ENCODE peak calls at places on chromosomes 2 and 18, in five cellular contexts. G is coronary artery, Z is RWPE1, Y is PC-9, H is ovary. I is an unnamed sample.

GRCh38 chr2:33366473-33366872 is 110.0 kb upstream of the RASGRP3 start:
- DNase-seq in Z (no peak), Y (no peak), G (no peak), H (no peak), I (peak)

GRCh38 chr18:9688036-9688741 is 19.9 kb upstream of the RAB31 start:
- DNase-seq in Y (no peak), Z (peak), G (no peak), H (no peak), I (no peak)

GRCh38 chr18:50465211-50466153 is 90.6 kb downstream of the SKA1 start:
- DNase-seq in H (no peak), Z (no peak), G (no peak), Y (no peak), I (no peak)

GRCh38 chr2:123359636-123360035 is 665.5 kb upstream of the CNTNAP5 start:
- DNase-seq in G (no peak), H (no peak), Z (peak), Y (no peak), I (no peak)

GRCh38 chr2:176653856-176654443 is 384.7 kb downstream of the MTX2 start:
- DNase-seq in Z (peak), H (peak), Y (no peak), G (no peak), I (peak)

GRCh38 chr2:424306-425172 is 136.6 kb upstream of the ALKAL2 start:
- DNase-seq in Y (peak), G (no peak), Z (peak), H (no peak), I (no peak)

GRCh38 chr2:231672617-231673347 is 35.5 kb upstream of the PTMA start:
- DNase-seq in Y (peak), G (peak), Z (no peak), H (peak), I (peak)

GRCh38 chr2:11829947-11830707 is 83.7 kb downstream of the LPIN1 start:
- DNase-seq in H (peak), Y (peak), Z (peak), G (peak), I (peak)

GRCh38 chr2:9897331-9897737 is 54.1 kb downstream of the TAF1B start:
- DNase-seq in Y (peak), H (peak), G (no peak), Z (peak), I (peak)

GRCh38 chr2:1437537-1437936 is 24.3 kb downstream of the TPO start:
- DNase-seq in Z (no peak), G (no peak), H (no peak), Y (no peak), I (no peak)

GRCh38 chr2:124961132-124961531 is 936.0 kb downstream of the CNTNAP5 start:
- DNase-seq in Y (no peak), G (no peak), Z (no peak), H (no peak), I (no peak)

GRCh38 chr2:103401621-103402020 is 639.8 kb downstream of the TMEM182 start:
- DNase-seq in H (no peak), G (no peak), Z (peak), Y (no peak), I (no peak)

GRCh38 chr2:223901854-223902253 is 43.3 kb downstream of the WDFY1 start:
- DNase-seq in G (no peak), Z (no peak), H (no peak), Y (peak), I (no peak)

GRCh38 chr2:209331291-209331844 is 92.5 kb upstream of the MAP2 start:
- DNase-seq in Z (peak), H (no peak), Y (no peak), G (no peak), I (no peak)

DNA sequence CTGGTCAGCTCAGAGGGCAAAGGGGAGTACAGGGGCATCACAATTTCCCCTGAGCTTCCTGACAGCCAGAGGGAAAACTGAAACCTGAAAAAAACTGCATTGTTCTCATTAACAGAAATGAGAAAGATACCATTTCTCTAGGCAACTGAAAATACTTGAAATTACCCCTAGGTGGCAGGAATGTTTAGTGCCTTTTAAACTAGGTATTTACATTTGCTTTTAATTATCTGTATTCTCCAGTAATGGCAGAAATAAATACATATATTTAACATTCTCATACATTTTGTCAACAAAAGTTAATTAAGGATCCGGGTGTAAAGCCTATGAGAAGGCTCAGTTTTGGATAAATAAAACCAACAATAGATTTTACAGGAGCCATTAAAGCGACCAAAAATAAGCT is 34.5 kb downstream of the RPL31 start:
- DNase-seq in Z (peak), G (no peak), Y (no peak), H (no peak), I (no peak)
- TF ChIP-seq CTCF in Z (peak), G (peak), Y (peak), H (peak), I (peak)

GRCh38 chr18:12315911-12316310 is 7.9 kb downstream of the TUBB6 start:
- DNase-seq in H (no peak), G (peak), Y (no peak), Z (no peak), I (peak)
- H3K27ac ChIP-seq in H (no peak), G (peak), Y (no peak), Z (peak), I (peak)

GRCh38 chr18:79749251-79750191 is 48.2 kb upstream of the KCNG2 start:
- DNase-seq in Z (no peak), G (no peak), Y (no peak), H (no peak), I (no peak)

GRCh38 chr18:79744625-79745024 is 53.1 kb upstream of the KCNG2 start:
- DNase-seq in Y (no peak), Z (no peak), H (no peak), G (no peak), I (no peak)

GRCh38 chr18:79746730-79747129 is 51.0 kb upstream of the KCNG2 start:
- DNase-seq in Z (no peak), G (no peak), H (no peak), Y (no peak), I (no peak)

GRCh38 chr18:79748321-79749157 is 49.2 kb upstream of the KCNG2 start:
- DNase-seq in H (no peak), G (no peak), Y (no peak), Z (no peak), I (no peak)

DNA sequence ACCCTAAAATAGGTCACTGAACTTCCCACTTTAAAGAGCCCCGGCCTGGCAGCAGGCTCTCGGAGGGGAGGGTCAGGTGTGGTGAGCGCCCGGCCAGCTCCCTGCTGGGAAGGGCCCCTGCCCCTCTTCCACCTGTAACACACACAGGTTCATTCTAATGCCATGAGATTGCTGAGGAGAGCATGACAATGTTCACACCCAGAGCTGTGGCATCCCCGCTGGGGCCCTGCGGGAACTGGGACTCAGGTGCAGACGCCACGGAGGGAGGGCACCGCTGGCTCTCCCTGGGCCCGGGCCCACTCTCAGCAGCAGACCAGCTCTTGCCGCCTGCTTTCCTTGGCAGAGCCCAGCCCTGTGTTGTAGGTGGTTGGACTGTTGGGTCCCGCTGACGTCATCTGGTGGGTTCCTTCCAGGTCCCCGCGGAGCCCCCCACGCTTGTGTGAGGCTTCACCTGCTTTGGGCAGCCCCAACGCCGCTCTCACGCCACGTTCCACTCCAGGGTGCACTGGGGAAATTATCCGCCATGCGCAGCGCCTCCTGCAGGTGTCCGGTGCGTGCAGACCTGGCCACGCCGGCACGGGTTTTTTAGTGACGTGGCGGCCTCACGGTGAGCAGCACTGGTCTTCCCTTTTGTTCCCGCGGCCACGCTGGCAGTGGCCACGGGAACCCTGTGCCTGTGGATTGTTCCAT is 50.4 kb upstream of the KCNG2 start:
- DNase-seq in H (no peak), Y (no peak), G (no peak), Z (no peak), I (no peak)
- TF ChIP-seq CTCF in H (no peak), Y (no peak), G (no peak), Z (no peak), I (no peak)

DNA sequence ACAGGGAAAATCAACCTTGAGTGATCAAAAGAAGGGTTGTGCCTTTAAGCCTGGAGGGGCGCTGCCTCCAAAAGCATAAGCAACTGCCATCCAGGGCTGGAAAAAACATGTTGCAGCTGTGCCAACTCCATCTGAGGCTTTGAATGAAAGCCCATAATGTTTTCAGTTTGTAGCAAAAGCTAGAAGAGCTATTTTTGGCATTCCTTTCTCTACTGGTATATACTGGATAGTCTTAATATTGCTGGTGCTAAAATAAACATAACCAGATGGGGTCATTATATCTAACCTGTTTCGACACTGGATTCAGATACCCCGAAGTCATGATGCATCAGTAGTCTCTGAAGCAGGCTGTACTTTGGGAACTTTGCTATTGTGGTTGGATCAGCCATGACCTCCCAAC is 25.1 kb downstream of the ANXA4 start:
- DNase-seq in Z (no peak), G (no peak), Y (no peak), H (peak), I (no peak)
- H3K27ac ChIP-seq in Z (peak), G (peak), Y (no peak), H (peak), I (no peak)

DNA sequence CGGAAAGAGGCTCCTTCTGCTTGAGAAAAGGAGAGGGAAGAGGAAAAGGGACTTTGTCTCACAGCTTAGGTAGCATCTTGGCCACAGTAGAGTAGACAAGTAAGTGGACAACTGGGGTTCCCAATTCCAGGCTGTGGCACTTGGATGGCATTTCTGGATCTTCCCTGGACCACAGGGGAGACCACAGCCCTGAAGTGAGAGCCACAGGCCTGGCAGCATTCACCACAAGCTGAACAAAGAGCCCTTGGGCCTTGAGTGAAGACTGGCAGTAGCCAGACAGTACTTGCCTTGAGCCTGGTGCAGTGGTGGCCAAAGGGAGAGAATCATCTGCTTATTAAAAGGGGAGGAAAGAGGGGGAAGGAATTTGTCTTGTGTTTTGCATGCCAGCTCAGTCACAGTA is 226.1 kb upstream of the KLHL14 start:
- DNase-seq in G (no peak), H (no peak), Y (no peak), Z (no peak), I (no peak)
- TF ChIP-seq CTCF in G (no peak), H (no peak), Y (no peak), Z (no peak), I (no peak)

GRCh38 chr2:26599387-26599786 is 41.8 kb downstream of the CIB4 start:
- DNase-seq in Y (no peak), H (no peak), G (no peak), Z (no peak), I (no peak)
- H3K27ac ChIP-seq in Y (no peak), H (no peak), G (no peak), Z (no peak), I (no peak)

DNA sequence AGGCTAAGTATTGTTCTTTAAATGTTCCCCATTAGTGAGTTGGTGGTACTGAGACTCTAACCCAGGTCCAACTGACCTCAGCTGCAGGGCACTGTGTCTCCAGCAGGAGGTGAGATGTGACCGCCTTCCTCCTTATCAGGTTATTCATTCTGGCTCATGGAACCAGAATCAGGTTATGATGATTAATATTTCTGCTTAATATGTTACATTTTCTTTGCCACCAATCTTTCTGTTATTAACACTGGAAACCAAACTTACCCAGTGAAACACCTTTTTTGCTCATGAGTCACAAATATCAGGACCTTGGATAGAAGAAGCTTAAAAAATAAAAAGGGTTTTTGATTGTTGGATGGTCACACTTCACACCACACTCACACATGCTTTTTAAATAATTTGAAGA is 85.4 kb downstream of the DPP4 start:
- DNase-seq in Z (peak), G (no peak), Y (no peak), H (no peak), I (no peak)
- TF ChIP-seq CTCF in Z (no peak), G (no peak), Y (no peak), H (no peak), I (no peak)

GRCh38 chr2:168457177-168457905 is 1.3 kb downstream of the CERS6 start:
- DNase-seq in Y (no peak), Z (peak), G (no peak), H (no peak), I (no peak)

GRCh38 chr2:168453404-168453803 is 2.7 kb upstream of the CERS6 start:
- DNase-seq in G (no peak), H (no peak), Y (no peak), Z (no peak), I (no peak)

GRCh38 chr2:168454737-168455691 is 1.1 kb upstream of the CERS6 start:
- DNase-seq in Z (no peak), H (no peak), G (no peak), Y (no peak), I (no peak)

GRCh38 chr2:168456526-168457176 is 579 bp downstream of the CERS6 start:
- DNase-seq in G (peak), H (peak), Z (peak), Y (no peak), I (peak)

GRCh38 chr2:168455692-168456525 is at the start of gene CERS6:
- DNase-seq in G (peak), Y (peak), H (peak), Z (peak), I (peak)
- H3K27ac ChIP-seq in G (peak), Y (no peak), H (peak), Z (peak), I (peak)

I was measured in heart left ventricle.